ENCODE peak calls at places on chromosome 19, in eight cellular contexts. L, N, Q, H, M, K, W and Z are unnamed samples.

GRCh38 chr19:15614507-15615379 is at the start of gene CYP4F8:
- DNase-seq in L (no peak), N (no peak), Q (no peak), H (no peak), M (no peak), K (no peak), W (no peak), Z (no peak)

GRCh38 chr19:7188682-7189629 is 105.3 kb downstream of the INSR start:
- DNase-seq in L (no peak), N (no peak), Q (no peak), H (no peak), M (no peak), K (no peak), W (no peak), Z (no peak)

GRCh38 chr19:6226012-6226411 is 53.8 kb downstream of the MLLT1 start:
- DNase-seq in L (no peak), N (no peak), Q (no peak), H (no peak), M (no peak), K (no peak), W (no peak), Z (no peak)

GRCh38 chr19:49327878-49328544 is 3.0 kb upstream of the SLC6A16 start:
- DNase-seq in L (no peak), N (peak), Q (no peak), H (peak), M (no peak), K (peak), W (no peak), Z (no peak)

GRCh38 chr19:48969276-48970138 is 4.4 kb downstream of the FTL start:
- DNase-seq in L (no peak), N (no peak), Q (no peak), H (no peak), M (no peak), K (no peak), W (no peak), Z (no peak)

GRCh38 chr19:27744926-27745844 is 1467.8 kb downstream of the UQCRFS1 start:
- DNase-seq in L (no peak), N (no peak), Q (no peak), H (peak), M (no peak), K (no peak), W (no peak), Z (no peak)

GRCh38 chr19:51103811-51104470 is 4.3 kb downstream of the CTU1 start:
- DNase-seq in L (no peak), N (no peak), Q (no peak), H (no peak), M (no peak), K (no peak), W (no peak), Z (no peak)

GRCh38 chr19:35729763-35730162 is 12.0 kb downstream of the KMT2B start:
- DNase-seq in L (no peak), N (no peak), Q (no peak), H (no peak), M (no peak), K (no peak), W (no peak), Z (no peak)

GRCh38 chr19:49775742-49776370 is 9.1 kb downstream of the AP2A1 start:
- DNase-seq in L (no peak), N (no peak), Q (no peak), H (no peak), M (no peak), K (no peak), W (no peak), Z (no peak)

GRCh38 chr19:33406521-33407139 is 33.1 kb downstream of the CEBPG start:
- DNase-seq in L (peak), N (peak), Q (peak), H (no peak), M (peak), K (peak), W (no peak), Z (peak)

GRCh38 chr19:51417107-51417806 is at the start of gene SIGLEC10:
- DNase-seq in L (no peak), N (peak), Q (no peak), H (no peak), M (no peak), K (peak), W (no peak), Z (no peak)

GRCh38 chr19:31349160-31349881 is at the start of gene TSHZ3:
- DNase-seq in L (peak), N (no peak), Q (peak), H (peak), M (peak), K (peak), W (peak), Z (no peak)

GRCh38 chr19:28292822-28293500 is 920.0 kb downstream of the UQCRFS1 start:
- DNase-seq in L (no peak), N (no peak), Q (peak), H (no peak), M (no peak), K (no peak), W (no peak), Z (no peak)

GRCh38 chr19:2154587-2155075 is 3.3 kb upstream of the AP3D1 start:
- DNase-seq in L (no peak), N (no peak), Q (peak), H (no peak), M (no peak), K (no peak), W (no peak), Z (no peak)

GRCh38 chr19:18879579-18880373 is 16.2 kb downstream of the CERS1 start:
- DNase-seq in L (no peak), N (no peak), Q (peak), H (no peak), M (peak), K (no peak), W (no peak), Z (no peak)

GRCh38 chr19:5313307-5313706 is 27.3 kb downstream of the PTPRS start:
- DNase-seq in L (no peak), N (no peak), Q (no peak), H (no peak), M (no peak), K (peak), W (no peak), Z (no peak)

GRCh38 chr19:32924200-32924599 is 47.6 kb downstream of the CEP89 start:
- DNase-seq in L (no peak), N (no peak), Q (no peak), H (no peak), M (no peak), K (no peak), W (no peak), Z (no peak)

GRCh38 chr19:2171349-2172145 is 7.8 kb downstream of the DOT1L start:
- DNase-seq in L (no peak), N (peak), Q (no peak), H (no peak), M (peak), K (peak), W (no peak), Z (no peak)

GRCh38 chr19:1700733-1701663 is 48.6 kb upstream of the TCF3 start:
- DNase-seq in L (no peak), N (no peak), Q (no peak), H (no peak), M (no peak), K (no peak), W (no peak), Z (no peak)

GRCh38 chr19:2392366-2392765 is 32.3 kb downstream of the TMPRSS9 start:
- DNase-seq in L (no peak), N (no peak), Q (no peak), H (no peak), M (peak), K (no peak), W (no peak), Z (no peak)

GRCh38 chr19:50460161-50460765 is 16.0 kb upstream of the EMC10 start:
- DNase-seq in L (no peak), N (peak), Q (no peak), H (no peak), M (no peak), K (peak), W (no peak), Z (no peak)

GRCh38 chr19:35395762-35396199 is 24.9 kb downstream of the GPR42 start:
- DNase-seq in L (peak), N (no peak), Q (no peak), H (no peak), M (peak), K (no peak), W (no peak), Z (no peak)

GRCh38 chr19:34692541-34692940 is 15.1 kb downstream of the ZNF302 start:
- DNase-seq in L (no peak), N (no peak), Q (no peak), H (no peak), M (no peak), K (no peak), W (no peak), Z (no peak)

GRCh38 chr19:17530586-17530985 is 19.1 kb downstream of the PGLS start:
- DNase-seq in L (no peak), N (no peak), Q (no peak), H (no peak), M (peak), K (no peak), W (no peak), Z (no peak)
- TF ChIP-seq CTCF in L (no peak), N (no peak), Q (no peak), H (no peak), M (no peak), K (no peak), W (no peak), Z (no peak)

DNA sequence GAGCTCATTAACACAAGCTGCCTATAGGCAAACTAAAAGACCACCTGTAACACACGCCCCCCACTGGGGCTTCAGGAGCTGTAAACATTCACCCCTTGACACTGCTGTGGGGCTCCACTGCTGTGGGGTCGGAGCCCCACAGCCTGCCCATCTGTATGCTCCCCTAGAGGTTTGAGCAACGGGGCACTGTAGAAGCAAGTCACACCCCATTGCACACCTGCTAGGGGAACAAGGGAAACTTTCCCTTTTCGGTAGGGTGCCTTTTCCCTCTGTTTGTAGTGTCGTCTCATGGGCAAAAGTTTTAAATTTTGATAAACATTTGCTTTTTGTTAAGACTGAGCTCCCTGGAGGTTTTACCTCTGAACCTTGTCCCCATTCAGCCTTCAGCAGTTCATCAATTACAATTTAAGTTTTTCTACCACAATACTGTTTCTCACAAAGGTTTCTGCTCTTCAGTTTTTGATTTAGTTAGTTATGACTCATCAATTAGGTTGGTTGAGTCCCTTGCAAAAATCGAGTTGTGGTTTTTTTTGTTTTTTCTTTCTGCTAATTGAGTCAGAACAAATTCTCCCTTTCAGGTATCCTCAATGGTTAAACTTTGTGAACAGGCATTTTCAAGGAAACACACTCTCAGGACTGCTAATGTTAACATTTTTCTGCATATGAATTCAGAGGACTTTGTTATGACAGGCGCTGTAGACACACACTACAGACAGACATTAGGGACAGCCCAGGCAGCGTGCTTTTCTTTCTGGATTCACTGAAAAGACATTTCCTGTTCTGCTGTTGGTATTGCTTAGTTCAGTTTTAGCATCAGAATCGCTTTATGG is 35.1 kb downstream of the ZNF433 start:
- DNase-seq in L (no peak), N (peak), Q (peak), H (no peak), M (no peak), K (no peak), W (no peak), Z (no peak)
- TF ChIP-seq CTCF in L (no peak), N (no peak), Q (no peak), H (no peak), M (no peak), K (no peak), W (no peak), Z (no peak)

GRCh38 chr19:10858204-10858828 is 10.1 kb downstream of the C19orf38 start:
- DNase-seq in L (no peak), N (peak), Q (no peak), H (no peak), M (no peak), K (no peak), W (no peak), Z (peak)

GRCh38 chr19:10852941-10853340 is 4.7 kb downstream of the C19orf38 start:
- DNase-seq in L (no peak), N (no peak), Q (no peak), H (no peak), M (no peak), K (no peak), W (no peak), Z (no peak)

GRCh38 chr19:10852098-10852800 is 4.0 kb downstream of the C19orf38 start:
- DNase-seq in L (no peak), N (no peak), Q (peak), H (no peak), M (no peak), K (no peak), W (no peak), Z (no peak)

GRCh38 chr19:10854350-10855089 is 6.3 kb downstream of the C19orf38 start:
- DNase-seq in L (no peak), N (no peak), Q (no peak), H (no peak), M (no peak), K (no peak), W (no peak), Z (no peak)

GRCh38 chr19:10855879-10856522 is 7.8 kb downstream of the C19orf38 start:
- DNase-seq in L (no peak), N (no peak), Q (no peak), H (no peak), M (no peak), K (no peak), W (no peak), Z (no peak)
- TF ChIP-seq CTCF in L (peak), N (peak), Q (peak), H (peak), M (peak), K (peak), W (peak), Z (peak)

GRCh38 chr19:10418281-10419199 is 1.8 kb upstream of the PDE4A start:
- DNase-seq in L (no peak), N (no peak), Q (no peak), H (no peak), M (peak), K (peak), W (no peak), Z (no peak)
- TF ChIP-seq CTCF in L (no peak), N (peak), Q (no peak), H (no peak), M (no peak), K (no peak), W (peak), Z (no peak)

DNA sequence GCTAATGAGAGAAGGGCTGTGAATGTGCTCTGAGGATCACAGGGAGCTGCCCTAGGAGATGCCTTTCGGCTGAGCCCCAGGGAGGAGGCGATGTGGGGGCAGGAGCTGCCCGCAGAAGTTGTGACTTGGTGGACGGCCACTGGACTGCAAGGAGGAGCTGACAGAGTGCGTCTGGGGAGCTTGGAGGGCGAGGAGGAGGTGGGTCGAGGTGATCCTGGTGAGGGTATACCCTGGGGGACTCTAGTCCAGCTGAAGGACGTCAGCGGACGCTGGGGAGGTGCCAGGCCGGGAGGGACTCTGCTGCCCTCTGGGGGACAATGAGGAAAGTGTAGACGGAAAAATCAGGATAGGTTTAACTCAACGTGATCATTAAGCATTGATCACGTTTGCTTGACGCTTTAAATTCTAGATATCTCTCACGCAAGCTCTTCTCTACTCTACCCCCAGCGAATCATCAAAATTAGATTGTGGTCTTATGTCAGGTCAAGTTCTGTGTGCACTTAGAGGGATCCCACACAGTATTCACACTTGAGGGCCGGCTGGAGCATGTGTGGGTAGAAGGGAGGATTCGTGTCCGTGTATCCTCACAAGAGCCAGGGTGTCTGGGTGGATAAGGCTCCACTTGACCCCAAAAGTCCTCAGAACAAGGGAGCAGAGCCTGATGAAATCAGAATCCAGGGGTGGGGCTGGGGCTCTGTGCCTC is 3.3 kb upstream of the CEACAM7 start:
- DNase-seq in L (no peak), N (peak), Q (no peak), H (no peak), M (peak), K (peak), W (no peak), Z (no peak)
- TF ChIP-seq CTCF in L (peak), N (peak), Q (peak), H (no peak), M (peak), K (peak), W (peak), Z (peak)

GRCh38 chr19:39499932-39500331 is 1.2 kb downstream of the DLL3 start:
- DNase-seq in L (no peak), N (no peak), Q (no peak), H (no peak), M (no peak), K (no peak), W (no peak), Z (no peak)

GRCh38 chr19:39500543-39500942 is 1.8 kb downstream of the DLL3 start:
- DNase-seq in L (no peak), N (no peak), Q (no peak), H (no peak), M (no peak), K (no peak), W (no peak), Z (no peak)

GRCh38 chr19:39499082-39499642 is 415 bp downstream of the DLL3 start:
- DNase-seq in L (no peak), N (no peak), Q (peak), H (no peak), M (peak), K (peak), W (no peak), Z (no peak)

GRCh38 chr19:39501340-39501739 is 2.6 kb downstream of the DLL3 start:
- DNase-seq in L (no peak), N (no peak), Q (no peak), H (no peak), M (no peak), K (no peak), W (no peak), Z (no peak)

DNA sequence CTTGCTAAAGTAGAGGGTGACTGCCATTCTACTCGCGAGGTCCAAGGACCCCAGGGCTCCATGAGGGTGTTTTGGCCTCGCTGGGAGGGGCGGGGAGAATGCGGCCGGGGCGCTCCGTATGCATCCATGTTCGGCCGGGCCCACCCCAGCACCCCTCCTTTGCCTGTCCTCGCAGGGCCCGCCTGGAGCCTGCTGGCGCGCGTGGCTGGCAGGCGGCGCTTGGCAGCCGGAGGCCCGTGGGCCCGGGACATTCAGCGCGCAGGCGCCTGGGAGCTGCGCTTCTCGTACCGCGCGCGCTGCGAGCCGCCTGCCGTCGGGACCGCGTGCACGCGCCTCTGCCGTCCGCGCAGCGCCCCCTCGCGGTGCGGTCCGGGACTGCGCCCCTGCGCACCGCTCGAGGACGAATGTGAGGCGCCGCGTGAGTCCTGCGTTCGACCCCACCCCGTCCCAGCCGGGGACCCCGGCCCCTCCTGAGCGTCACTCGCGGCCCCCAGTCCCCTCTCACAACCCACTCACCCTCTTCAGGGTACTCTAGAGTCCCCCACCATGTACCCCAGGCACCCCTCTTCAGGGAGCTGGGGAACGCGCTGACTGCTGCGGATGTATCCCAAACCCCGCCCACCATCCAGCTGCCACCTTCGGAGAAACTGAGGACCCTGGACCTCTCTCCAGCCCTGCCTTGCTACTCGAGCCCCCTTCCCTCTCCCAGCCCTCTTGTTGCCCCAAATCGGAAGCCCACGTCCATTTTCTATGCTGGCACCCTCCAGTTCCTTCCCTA is 4.1 kb downstream of the DLL3 start:
- DNase-seq in L (peak), N (peak), Q (peak), H (no peak), M (peak), K (peak), W (peak), Z (peak)
- TF ChIP-seq CTCF in L (peak), N (peak), Q (peak), H (peak), M (peak), K (peak), W (peak), Z (peak)